ENCODE peak calls at places on chromosomes 1 and 21, in eight cellular contexts. G, I, O, Q, B, Y, F and Z are unnamed samples.

GRCh38 chr1:222276062-222276461 is 271.8 kb downstream of the HHIPL2 start:
- DNase-seq in B (no peak), Q (no peak), Y (no peak), O (no peak), G (no peak), I (no peak), F (no peak), Z (no peak)

GRCh38 chr1:111275079-111275478 is 15.6 kb upstream of the CHIA start:
- DNase-seq in F (no peak), Y (no peak), O (peak), Q (no peak), G (no peak), I (peak), B (no peak), Z (no peak)

GRCh38 chr1:160877221-160877620 is 7.8 kb downstream of the ITLN1 start:
- DNase-seq in I (peak), B (no peak), Y (no peak), O (no peak), Q (no peak), F (no peak), G (no peak), Z (no peak)

GRCh38 chr1:47066931-47067330 is at the start of gene CYP4Z1:
- DNase-seq in O (no peak), I (no peak), Q (no peak), B (no peak), F (no peak), Y (no peak), G (no peak), Z (no peak)

GRCh38 chr1:76807543-76808260 is 59.6 kb upstream of the ST6GALNAC5 start:
- DNase-seq in B (no peak), F (no peak), G (no peak), O (no peak), I (no peak), Q (no peak), Y (no peak), Z (no peak)

GRCh38 chr1:230426246-230427101 is at the start of gene PGBD5:
- DNase-seq in F (peak), B (no peak), Q (peak), G (no peak), I (peak), Y (peak), O (peak), Z (peak)

GRCh38 chr21:38208118-38208517 is 48.7 kb upstream of the KCNJ15 start:
- DNase-seq in F (no peak), G (no peak), Y (no peak), Q (no peak), I (no peak), O (no peak), B (no peak), Z (no peak)

GRCh38 chr1:225891229-225891972 is 2.5 kb upstream of the LEFTY1 start:
- DNase-seq in Q (peak), Y (no peak), F (no peak), O (no peak), B (no peak), G (no peak), I (no peak), Z (no peak)

GRCh38 chr1:52352690-52353089 is 13.3 kb downstream of the CC2D1B start:
- DNase-seq in Q (no peak), G (no peak), F (no peak), Y (no peak), O (no peak), I (no peak), B (no peak), Z (peak)

GRCh38 chr21:40472026-40472425 is 374.9 kb downstream of the DSCAM start:
- DNase-seq in O (no peak), G (no peak), I (no peak), Y (no peak), B (no peak), Q (no peak), F (no peak), Z (no peak)

GRCh38 chr1:91622586-91622985 is 121.9 kb downstream of the CDC7 start:
- DNase-seq in B (no peak), O (peak), Q (no peak), G (no peak), Y (peak), I (no peak), F (no peak), Z (no peak)

GRCh38 chr1:243851129-243851756 is 1.2 kb upstream of the AKT3 start:
- DNase-seq in Y (no peak), G (no peak), Q (no peak), F (no peak), B (no peak), O (no peak), I (no peak), Z (no peak)

GRCh38 chr21:45634511-45635183 is 8.9 kb upstream of the PCBP3 start:
- DNase-seq in O (peak), F (no peak), Q (no peak), I (no peak), Y (no peak), G (no peak), B (no peak), Z (no peak)

GRCh38 chr1:59045137-59045536 is 251.8 kb upstream of the FGGY start:
- DNase-seq in Q (no peak), I (no peak), B (no peak), G (no peak), Y (no peak), O (no peak), F (no peak), Z (no peak)

GRCh38 chr1:30417001-30417700 is 306.2 kb downstream of the MATN1 start:
- DNase-seq in I (peak), Q (no peak), G (no peak), Y (no peak), O (no peak), F (no peak), B (no peak), Z (peak)

GRCh38 chr1:86948212-86948611 is 33.8 kb downstream of the HS2ST1 start:
- DNase-seq in G (no peak), F (no peak), Q (no peak), B (no peak), Y (no peak), O (peak), I (no peak), Z (no peak)

GRCh38 chr1:40478276-40478675 is 1.2 kb downstream of the ZFP69 start:
- DNase-seq in O (no peak), F (no peak), B (no peak), Y (no peak), Q (no peak), G (no peak), I (no peak), Z (no peak)

GRCh38 chr1:228366062-228366850 is 40.4 kb downstream of the TRIM11 start:
- DNase-seq in F (no peak), Q (peak), G (no peak), O (no peak), B (no peak), I (no peak), Y (no peak), Z (no peak)

GRCh38 chr1:188826800-188827199 is 1650.9 kb downstream of the BRINP3 start:
- DNase-seq in G (no peak), Y (no peak), I (no peak), B (no peak), Q (no peak), F (no peak), O (no peak), Z (no peak)

GRCh38 chr1:16112558-16113555 is 39.4 kb upstream of the FAM131C start:
- DNase-seq in I (no peak), O (peak), F (no peak), G (no peak), Y (peak), B (no peak), Q (no peak), Z (no peak)
- TF ChIP-seq CTCF in I (no peak), O (no peak), F (no peak), G (no peak), Y (no peak), B (no peak), Q (no peak), Z (no peak)

GRCh38 chr21:17693801-17694200 is 81.1 kb upstream of the BTG3 start:
- DNase-seq in O (no peak), F (no peak), Y (no peak), G (no peak), Q (no peak), I (no peak), B (no peak), Z (no peak)

GRCh38 chr21:17690078-17690494 is 77.4 kb upstream of the BTG3 start:
- DNase-seq in B (no peak), O (no peak), Y (no peak), I (no peak), F (no peak), G (no peak), Q (no peak), Z (no peak)

GRCh38 chr21:17688912-17689874 is 76.5 kb upstream of the BTG3 start:
- DNase-seq in Y (peak), F (peak), I (no peak), G (no peak), B (peak), O (peak), Q (peak), Z (no peak)
- TF ChIP-seq CTCF in Y (no peak), F (peak), I (peak), G (peak), B (peak), O (no peak), Q (peak), Z (peak)

GRCh38 chr1:159835862-159836518 is 9.3 kb downstream of the SLAMF8 start:
- DNase-seq in O (no peak), Y (no peak), Q (no peak), I (no peak), G (no peak), F (no peak), B (no peak), Z (no peak)
- TF ChIP-seq CTCF in O (peak), Y (no peak), Q (no peak), I (no peak), G (no peak), F (no peak), B (no peak), Z (peak)

GRCh38 chr1:108208724-108209404 is 8.7 kb upstream of the SLC25A24 start:
- DNase-seq in B (no peak), Y (no peak), I (no peak), G (no peak), Q (no peak), F (no peak), O (no peak), Z (no peak)
- TF ChIP-seq CTCF in B (no peak), Y (no peak), I (no peak), G (no peak), Q (no peak), F (no peak), O (no peak), Z (no peak)

GRCh38 chr1:183670169-183670568 is 17.1 kb upstream of the APOBEC4 start:
- DNase-seq in I (no peak), Y (no peak), O (no peak), Q (no peak), G (no peak), F (no peak), B (no peak), Z (no peak)
- TF ChIP-seq CTCF in I (no peak), Y (no peak), O (no peak), Q (no peak), G (no peak), F (peak), B (peak), Z (peak)